ENCODE peak calls at places on chromosomes 3 and 15, in ten cellular contexts. F, W, T, K, G, X, I, A, R and U are unnamed samples.

GRCh38 chr3:146170591-146170990 is 9.6 kb upstream of the PLOD2 start:
- DNase-seq in F (no peak), I (no peak), X (no peak), R (no peak), G (no peak), A (no peak), T (no peak), W (no peak), K (peak), U (no peak)

GRCh38 chr3:53161820-53162671 is 1.0 kb downstream of the PRKCD start:
- DNase-seq in X (no peak), F (no peak), W (peak), G (peak), I (peak), A (peak), T (peak), R (peak), K (peak), U (no peak)

GRCh38 chr3:158097571-158098553 is 8.4 kb downstream of the SHOX2 start:
- DNase-seq in T (peak), F (peak), A (no peak), G (no peak), K (peak), I (peak), R (peak), W (peak), X (no peak), U (peak)

GRCh38 chr3:125006190-125006855 is 49.5 kb downstream of the HEG1 start:
- DNase-seq in X (no peak), K (no peak), R (no peak), I (no peak), G (no peak), A (no peak), W (no peak), F (no peak), T (no peak), U (no peak)

GRCh38 chr3:48708481-48708889 is 8.5 kb downstream of the IP6K2 start:
- DNase-seq in I (no peak), T (no peak), F (no peak), W (no peak), X (no peak), A (peak), R (no peak), G (no peak), K (peak), U (no peak)

GRCh38 chr3:162391301-162391700 is 894.7 kb downstream of the OTOL1 start:
- DNase-seq in A (peak), R (no peak), X (peak), I (no peak), F (no peak), K (peak), T (no peak), G (no peak), W (no peak), U (no peak)

GRCh38 chr3:42010530-42010929 is 48.6 kb upstream of the ULK4 start:
- DNase-seq in K (no peak), R (no peak), I (peak), F (no peak), A (no peak), G (no peak), X (no peak), T (no peak), W (peak), U (no peak)

GRCh38 chr15:36737430-36737891 is 158.0 kb downstream of the CDIN1 start:
- DNase-seq in T (no peak), K (peak), G (no peak), R (no peak), I (no peak), F (no peak), X (peak), A (peak), W (no peak), U (peak)

GRCh38 chr15:52227456-52227855 is 36.3 kb upstream of the GNB5 start:
- DNase-seq in W (peak), T (peak), K (peak), I (peak), X (peak), G (peak), R (no peak), F (peak), A (peak), U (peak)

GRCh38 chr15:26771168-26771916 is 1.5 kb downstream of the GABRB3 start:
- DNase-seq in R (peak), K (no peak), A (peak), T (no peak), I (no peak), W (peak), G (no peak), X (no peak), F (peak), U (no peak)

GRCh38 chr3:31572605-31573459 is 40.1 kb downstream of the STT3B start:
- DNase-seq in T (no peak), I (peak), K (no peak), W (no peak), A (no peak), R (no peak), X (no peak), G (no peak), F (no peak), U (no peak)

GRCh38 chr3:150371741-150372254 is 36.3 kb upstream of the TSC22D2 start:
- DNase-seq in G (peak), F (no peak), X (peak), K (peak), R (no peak), A (peak), I (peak), W (no peak), T (no peak), U (peak)

GRCh38 chr3:120170223-120170622 is 76.0 kb upstream of the GSK3B start:
- DNase-seq in X (no peak), T (no peak), G (no peak), A (peak), F (peak), R (no peak), K (peak), W (no peak), I (no peak), U (peak)

GRCh38 chr3:142501004-142501926 is 53.4 kb upstream of the XRN1 start:
- DNase-seq in T (no peak), I (no peak), A (peak), W (no peak), K (peak), G (no peak), R (no peak), X (peak), F (no peak), U (peak)

GRCh38 chr3:86787091-86787490 is 203.9 kb downstream of the VGLL3 start:
- DNase-seq in A (peak), K (peak), W (no peak), I (no peak), T (no peak), X (no peak), R (no peak), G (no peak), F (no peak), U (no peak)

GRCh38 chr15:68230157-68231100 is 901 bp upstream of the CLN6 start:
- DNase-seq in F (no peak), T (no peak), A (peak), X (no peak), I (no peak), K (peak), R (no peak), G (peak), W (no peak), U (no peak)

GRCh38 chr3:139251529-139251928 is 92.3 kb upstream of the MRPS22 start:
- DNase-seq in X (no peak), W (no peak), I (no peak), F (no peak), A (peak), R (no peak), T (no peak), G (no peak), K (no peak), U (no peak)

GRCh38 chr15:29377141-29377540 is 107.5 kb upstream of the NSMCE3 start:
- DNase-seq in G (no peak), X (no peak), A (no peak), K (no peak), T (no peak), F (no peak), W (no peak), R (no peak), I (no peak), U (no peak)

GRCh38 chr3:69541823-69542264 is 156.0 kb upstream of the FRMD4B start:
- DNase-seq in T (no peak), F (no peak), A (no peak), R (no peak), I (no peak), K (peak), X (no peak), G (peak), W (peak), U (no peak)

GRCh38 chr15:66842710-66843441 is 140.8 kb downstream of the SMAD6 start:
- DNase-seq in I (peak), W (peak), R (no peak), K (peak), X (no peak), T (no peak), G (peak), F (no peak), A (peak), U (no peak)

GRCh38 chr15:57545995-57546394 is 45.7 kb upstream of the MYZAP start:
- DNase-seq in T (no peak), I (no peak), F (no peak), X (no peak), G (no peak), A (no peak), R (no peak), K (no peak), W (no peak), U (no peak)

GRCh38 chr3:132047209-132047608 is 12.4 kb upstream of the CPNE4 start:
- DNase-seq in I (no peak), K (no peak), A (no peak), W (no peak), R (no peak), G (no peak), F (no peak), T (no peak), X (no peak), U (no peak)

GRCh38 chr15:78174398-78174797 is 25.2 kb downstream of the IDH3A start:
- DNase-seq in I (peak), A (no peak), X (no peak), K (no peak), W (no peak), R (no peak), G (no peak), T (no peak), F (no peak), U (no peak)

GRCh38 chr3:52742418-52743041 is 28.2 kb downstream of the NEK4 start:
- DNase-seq in K (peak), G (peak), X (peak), T (no peak), F (no peak), A (peak), W (peak), I (peak), R (no peak), U (no peak)

GRCh38 chr15:73518876-73519594 is 76.1 kb downstream of the REC114 start:
- DNase-seq in W (no peak), A (no peak), F (no peak), G (no peak), K (no peak), I (peak), X (no peak), R (no peak), T (no peak), U (no peak)

GRCh38 chr3:123586131-123586530 is 1.3 kb upstream of the HACD2 start:
- DNase-seq in G (peak), W (peak), A (peak), F (peak), R (no peak), I (peak), K (peak), T (no peak), X (peak), U (no peak)

GRCh38 chr3:172751188-172751571 is 654 bp downstream of the ECT2 start:
- DNase-seq in F (peak), I (peak), A (peak), K (peak), T (no peak), X (no peak), R (no peak), W (no peak), G (peak), U (no peak)

GRCh38 chr15:67422296-67422695 is 98.6 kb upstream of the C15orf61 start:
- DNase-seq in K (peak), T (no peak), X (no peak), W (no peak), G (no peak), I (no peak), A (no peak), R (no peak), F (no peak), U (no peak)

GRCh38 chr3:123667784-123668183 is 82.9 kb upstream of the HACD2 start:
- DNase-seq in K (no peak), R (no peak), I (peak), W (no peak), G (no peak), T (no peak), A (no peak), X (no peak), F (no peak), U (no peak)

GRCh38 chr3:165196577-165197561 is 685 bp upstream of the SLITRK3 start:
- DNase-seq in K (no peak), I (no peak), R (no peak), W (peak), F (no peak), X (no peak), A (no peak), G (peak), T (no peak), U (no peak)

GRCh38 chr3:78872195-78872594 is 895.6 kb downstream of the ROBO1 start:
- DNase-seq in K (no peak), T (no peak), F (no peak), X (peak), I (no peak), W (no peak), R (no peak), G (no peak), A (no peak), U (peak)

GRCh38 chr15:100052716-100053475 is 288.9 kb downstream of the ADAMTS17 start:
- DNase-seq in G (no peak), W (no peak), A (no peak), K (no peak), R (no peak), F (no peak), X (no peak), I (no peak), T (no peak), U (no peak)

GRCh38 chr3:5110307-5110706 is 11.8 kb upstream of the ARL8B start:
- DNase-seq in K (no peak), G (no peak), X (no peak), T (no peak), A (no peak), F (no peak), R (no peak), W (no peak), I (no peak), U (no peak)

GRCh38 chr15:48861813-48862431 is 16.0 kb upstream of the EID1 start:
- DNase-seq in I (peak), A (peak), W (peak), T (peak), R (no peak), G (peak), F (peak), X (no peak), K (peak), U (no peak)

GRCh38 chr3:153232737-153233330 is 70.8 kb downstream of the RAP2B start:
- DNase-seq in G (no peak), T (no peak), F (no peak), I (no peak), K (peak), W (no peak), X (peak), R (no peak), A (peak), U (no peak)

GRCh38 chr3:50192689-50193141 is 1.3 kb downstream of the GNAT1 start:
- DNase-seq in X (no peak), W (peak), T (peak), A (peak), I (peak), K (peak), G (peak), R (peak), F (no peak), U (no peak)

GRCh38 chr15:43095708-43096347 is 10.0 kb downstream of the UBR1 start:
- DNase-seq in I (no peak), G (no peak), X (no peak), F (no peak), W (no peak), R (no peak), T (no peak), K (peak), A (peak), U (no peak)

GRCh38 chr3:56297281-56297680 is 171.0 kb downstream of the ERC2 start:
- DNase-seq in R (no peak), K (no peak), X (no peak), F (no peak), G (no peak), T (no peak), A (no peak), W (no peak), I (no peak), U (no peak)

GRCh38 chr15:68774521-68775293 is 46.0 kb downstream of the ANP32A start:
- DNase-seq in R (no peak), G (no peak), T (no peak), K (no peak), W (no peak), A (no peak), F (no peak), I (no peak), X (no peak), U (no peak)